ENCODE peak calls at places on chromosome 20, in ten cellular contexts. F, T, Y, M, X, B, I, J, W and L are unnamed samples.

GRCh38 chr20:6806291-6806690 is 38.8 kb downstream of the BMP2 start:
- DNase-seq in W (no peak), X (no peak), F (no peak), M (no peak), T (no peak), I (no peak), Y (no peak), J (no peak), B (no peak), L (no peak)

GRCh38 chr20:6519556-6519955 is 247.9 kb upstream of the BMP2 start:
- DNase-seq in Y (no peak), B (no peak), T (no peak), I (peak), W (peak), J (no peak), X (no peak), F (peak), M (no peak), L (no peak)

GRCh38 chr20:3727333-3728035 is 5.0 kb upstream of the HSPA12B start:
- DNase-seq in J (no peak), W (peak), T (no peak), F (peak), M (peak), B (no peak), X (peak), Y (peak), I (peak), L (no peak)

GRCh38 chr20:52622086-52622485 is 350.1 kb upstream of the TSHZ2 start:
- DNase-seq in B (no peak), W (no peak), M (no peak), Y (no peak), J (no peak), F (peak), T (no peak), I (no peak), X (peak), L (no peak)

GRCh38 chr20:13200767-13201500 is 20.1 kb upstream of the ISM1 start:
- DNase-seq in Y (no peak), I (no peak), M (no peak), B (no peak), T (no peak), W (no peak), F (no peak), X (peak), J (no peak), L (no peak)

GRCh38 chr20:32536861-32537656 is 48.1 kb downstream of the NOL4L start:
- DNase-seq in Y (no peak), I (no peak), W (no peak), X (no peak), B (no peak), T (peak), M (peak), J (peak), F (no peak), L (peak)

GRCh38 chr20:60262967-60263603 is 304.9 kb downstream of the CDH26 start:
- DNase-seq in B (no peak), W (peak), J (peak), M (no peak), I (no peak), F (no peak), X (peak), Y (no peak), T (peak), L (peak)

GRCh38 chr20:10707791-10708190 is 34.0 kb upstream of the JAG1 start:
- DNase-seq in W (no peak), Y (no peak), B (no peak), I (no peak), X (no peak), T (no peak), M (no peak), F (no peak), J (no peak), L (no peak)

GRCh38 chr20:13142143-13142542 is 78.9 kb upstream of the ISM1 start:
- DNase-seq in T (no peak), M (no peak), Y (no peak), I (no peak), F (peak), J (no peak), X (peak), W (no peak), B (no peak), L (no peak)

GRCh38 chr20:32010096-32010495 is at the start of gene CCM2L:
- DNase-seq in T (no peak), F (no peak), M (no peak), J (no peak), W (no peak), I (no peak), X (no peak), Y (no peak), B (no peak), L (no peak)

GRCh38 chr20:2093200-2093781 is 8.3 kb upstream of the STK35 start:
- DNase-seq in J (peak), T (no peak), M (no peak), X (peak), F (no peak), B (no peak), I (no peak), Y (no peak), W (no peak), L (peak)

GRCh38 chr20:45289942-45290676 is 16.5 kb upstream of the RBPJL start:
- DNase-seq in B (no peak), X (no peak), J (no peak), W (no peak), I (no peak), Y (no peak), T (no peak), M (no peak), F (no peak), L (no peak)
- H3K4me3 ChIP-seq in B (no peak), X (no peak), J (no peak), W (no peak), I (no peak), Y (no peak), T (no peak), M (no peak), F (no peak), L (no peak)

GRCh38 chr20:840503-840857 is 7.0 kb downstream of the FAM110A start:
- DNase-seq in J (no peak), M (no peak), F (no peak), Y (no peak), X (no peak), T (no peak), W (no peak), I (no peak), B (no peak), L (no peak)
- H3K4me3 ChIP-seq in J (no peak), M (no peak), F (no peak), Y (no peak), X (no peak), T (no peak), W (no peak), I (no peak), B (peak), L (no peak)

DNA sequence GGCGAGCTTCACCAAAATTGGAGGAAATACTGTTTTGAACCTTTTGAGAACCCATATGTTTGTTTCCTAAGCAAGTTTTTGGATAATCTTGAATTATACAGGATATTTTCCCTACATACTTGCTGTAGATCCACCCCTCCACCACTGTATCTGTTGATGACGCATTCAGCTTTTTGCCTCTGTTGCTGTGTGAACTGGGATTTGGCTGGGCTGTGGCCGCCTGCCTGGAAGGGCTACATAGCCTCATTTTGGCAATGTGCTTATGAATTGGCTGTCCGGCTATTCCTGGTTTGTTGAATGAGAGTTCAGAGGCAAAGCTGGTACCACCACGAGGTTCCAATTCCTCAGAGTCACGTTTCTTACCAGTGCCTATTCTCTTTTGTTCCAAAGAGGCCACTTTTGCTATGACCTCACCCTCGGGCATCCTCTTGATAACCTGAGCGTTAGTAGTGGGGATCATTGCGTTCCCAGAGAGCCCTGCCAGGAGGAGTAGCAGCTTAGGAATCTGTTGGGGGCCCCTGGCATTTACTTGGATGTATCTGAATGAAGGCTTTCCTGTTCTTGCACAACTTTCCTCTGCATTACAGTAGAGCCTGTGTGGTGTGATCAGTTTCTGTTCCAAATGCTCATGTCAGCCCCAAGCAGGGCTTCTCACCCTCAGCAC is 6.4 kb downstream of the FAM83D start:
- DNase-seq in I (peak), M (no peak), B (no peak), Y (no peak), T (no peak), J (peak), F (peak), X (peak), W (peak), L (no peak)
- H3K4me3 ChIP-seq in I (no peak), M (no peak), B (no peak), Y (no peak), T (no peak), J (peak), F (no peak), X (no peak), W (peak), L (no peak)

GRCh38 chr20:54172532-54172855 is 1.3 kb downstream of the CYP24A1 start:
- DNase-seq in W (peak), J (no peak), Y (no peak), B (no peak), I (no peak), M (no peak), T (no peak), X (no peak), F (no peak), L (no peak)
- H3K4me3 ChIP-seq in W (no peak), J (no peak), Y (no peak), B (peak), I (no peak), M (no peak), T (no peak), X (no peak), F (no peak), L (no peak)

GRCh38 chr20:58880994-58881752 is 28.7 kb downstream of the GNAS start:
- DNase-seq in B (no peak), X (no peak), J (peak), Y (no peak), F (no peak), T (no peak), I (no peak), W (no peak), M (no peak), L (no peak)
- H3K4me3 ChIP-seq in B (no peak), X (no peak), J (no peak), Y (no peak), F (no peak), T (no peak), I (no peak), W (no peak), M (no peak), L (no peak)

GRCh38 chr20:17571967-17572638 is 2.2 kb downstream of the DSTN start:
- DNase-seq in T (no peak), W (no peak), B (no peak), I (no peak), Y (no peak), X (no peak), M (no peak), J (no peak), F (no peak), L (no peak)
- H3K4me3 ChIP-seq in T (no peak), W (peak), B (peak), I (peak), Y (peak), X (no peak), M (peak), J (no peak), F (peak), L (no peak)